ENCODE peak calls at places on chromosomes 7 and 10, in seven cellular contexts. P is adrenal gland, S is heart left ventricle, N is right lobe of liver, X is spleen, A is HCT116, Y is ovary. G is an unnamed sample.

GRCh38 chr10:76119515-76119914 is 688.1 kb downstream of the LRMDA start:
- DNase-seq in P (no peak), S (no peak), N (no peak), X (no peak), A (no peak), Y (no peak), G (no peak)

GRCh38 chr7:70619130-70619529 is 512.8 kb upstream of the GALNT17 start:
- DNase-seq in P (no peak), S (no peak), N (no peak), X (no peak), A (no peak), Y (no peak), G (no peak)

GRCh38 chr7:23680417-23681405 is 712 bp downstream of the FAM221A start:
- DNase-seq in P (peak; percentile 80), S (peak; percentile 66), N (peak; percentile 62), X (peak; percentile 87), A (no peak), Y (peak; percentile 25), G (peak; percentile 85)

GRCh38 chr10:60035984-60036383 is 129.6 kb upstream of the CCDC6 start:
- DNase-seq in P (no peak), S (no peak), N (no peak), X (no peak), A (no peak), Y (no peak), G (no peak)

GRCh38 chr7:95686109-95686508 is 86.2 kb upstream of the DYNC1I1 start:
- DNase-seq in P (peak; percentile 81), S (peak; percentile 59), N (peak; percentile 21), X (no peak), A (peak; percentile 54), Y (peak; percentile 68), G (peak; percentile 49)

GRCh38 chr10:91032614-91033248 is 111.8 kb upstream of the ANKRD1 start:
- DNase-seq in P (peak; percentile 75), S (peak; percentile 50), N (no peak), X (no peak), A (no peak), Y (peak; percentile 21), G (no peak)

GRCh38 chr10:7408494-7409044 is 2.3 kb downstream of the SFMBT2 start:
- DNase-seq in P (peak; percentile 80), S (peak; percentile 82), N (peak; percentile 78), X (peak; percentile 91), A (no peak), Y (peak; percentile 70), G (peak; percentile 74)

GRCh38 chr10:61343781-61344180 is 109.4 kb downstream of the TMEM26 start:
- DNase-seq in P (no peak), S (no peak), N (no peak), X (no peak), A (no peak), Y (no peak), G (no peak)

GRCh38 chr7:157541796-157542668 is 205.2 kb downstream of the DNAJB6 start:
- DNase-seq in P (no peak), S (no peak), N (no peak), X (peak; percentile 61), A (no peak), Y (no peak), G (no peak)

GRCh38 chr7:150411606-150412005 is 32.5 kb downstream of the ZNF775 start:
- DNase-seq in P (no peak), S (no peak), N (no peak), X (no peak), A (no peak), Y (no peak), G (no peak)

GRCh38 chr7:132738254-132738653 is 162.0 kb upstream of the PLXNA4 start:
- DNase-seq in P (no peak), S (no peak), N (no peak), X (no peak), A (peak; percentile 6), Y (no peak), G (no peak)

GRCh38 chr10:95454940-95455339 is 106.2 kb downstream of the SORBS1 start:
- DNase-seq in P (no peak), S (no peak), N (no peak), X (no peak), A (no peak), Y (no peak), G (no peak)

GRCh38 chr10:31192475-31192874 is 126.5 kb upstream of the ZEB1 start:
- DNase-seq in P (no peak), S (no peak), N (no peak), X (no peak), A (no peak), Y (no peak), G (no peak)

GRCh38 chr7:64992971-64993370 is 2.1 kb upstream of the ZNF117 start:
- DNase-seq in P (no peak), S (no peak), N (no peak), X (no peak), A (no peak), Y (no peak), G (no peak)

GRCh38 chr10:133275683-133276092 is 980 bp downstream of the ADAM8 start:
- DNase-seq in P (no peak), S (no peak), N (peak; percentile 24), X (no peak), A (no peak), Y (no peak), G (no peak)

GRCh38 chr10:73601486-73601921 is 10.4 kb upstream of the USP54 start:
- DNase-seq in P (no peak), S (no peak), N (no peak), X (no peak), A (no peak), Y (no peak), G (peak; percentile 68)

GRCh38 chr7:111388912-111389311 is 173.4 kb downstream of the IMMP2L start:
- DNase-seq in P (no peak), S (no peak), N (no peak), X (no peak), A (no peak), Y (no peak), G (no peak)

GRCh38 chr10:122112625-122113160 is 123.7 kb downstream of the TACC2 start:
- DNase-seq in P (peak; percentile 94), S (peak; percentile 93), N (peak; percentile 85), X (peak; percentile 78), A (peak; percentile 72), Y (peak; percentile 77), G (peak; percentile 85)

GRCh38 chr7:124700655-124701054 is 64.9 kb downstream of the GPR37 start:
- DNase-seq in P (no peak), S (no peak), N (no peak), X (no peak), A (no peak), Y (no peak), G (no peak)

GRCh38 chr10:95445223-95445836 is 115.8 kb downstream of the SORBS1 start:
- DNase-seq in P (peak; percentile 93), S (peak; percentile 88), N (peak; percentile 84), X (no peak), A (peak; percentile 51), Y (peak; percentile 54), G (no peak)

GRCh38 chr7:35800718-35801391 is at the start of gene SEPTIN7:
- DNase-seq in P (peak; percentile 99), S (peak; percentile 99), N (peak; percentile 99), X (peak; percentile 100), A (peak; percentile 97), Y (peak; percentile 99), G (peak; percentile 98)

GRCh38 chr7:8176370-8177081 is 85.4 kb downstream of the ICA1 start:
- DNase-seq in P (no peak), S (no peak), N (no peak), X (peak; percentile 78), A (no peak), Y (no peak), G (peak; percentile 73)

GRCh38 chr10:30454744-30455498 is 20.9 kb downstream of the MAP3K8 start:
- DNase-seq in P (no peak), S (no peak), N (no peak), X (no peak), A (no peak), Y (no peak), G (no peak)

GRCh38 chr7:41385996-41386395 is 316.9 kb downstream of the INHBA start:
- DNase-seq in P (no peak), S (no peak), N (no peak), X (no peak), A (no peak), Y (no peak), G (no peak)

GRCh38 chr10:26805567-26806245 is 55.1 kb downstream of the ABI1 start:
- DNase-seq in P (no peak), S (no peak), N (no peak), X (no peak), A (no peak), Y (no peak), G (no peak)

GRCh38 chr10:7662522-7662921 is 4.2 kb downstream of the ITIH5 start:
- DNase-seq in P (no peak), S (no peak), N (no peak), X (no peak), A (no peak), Y (no peak), G (no peak)

GRCh38 chr10:132504501-132505272 is 32.9 kb upstream of the INPP5A start:
- DNase-seq in P (no peak), S (no peak), N (no peak), X (peak; percentile 42), A (no peak), Y (no peak), G (peak; percentile 25)

GRCh38 chr7:38220452-38220851 is 42.4 kb downstream of the STARD3NL start:
- DNase-seq in P (no peak), S (no peak), N (no peak), X (no peak), A (no peak), Y (no peak), G (no peak)

GRCh38 chr10:93600861-93601773 is at the start of gene RBP4:
- DNase-seq in P (no peak), S (no peak), N (peak; percentile 93), X (no peak), A (no peak), Y (no peak), G (no peak)
- TF ChIP-seq POLR2A in P (no peak), S (no peak), N (peak; percentile 85), X (no peak), A (no peak), Y (no peak), G (no peak)

DNA sequence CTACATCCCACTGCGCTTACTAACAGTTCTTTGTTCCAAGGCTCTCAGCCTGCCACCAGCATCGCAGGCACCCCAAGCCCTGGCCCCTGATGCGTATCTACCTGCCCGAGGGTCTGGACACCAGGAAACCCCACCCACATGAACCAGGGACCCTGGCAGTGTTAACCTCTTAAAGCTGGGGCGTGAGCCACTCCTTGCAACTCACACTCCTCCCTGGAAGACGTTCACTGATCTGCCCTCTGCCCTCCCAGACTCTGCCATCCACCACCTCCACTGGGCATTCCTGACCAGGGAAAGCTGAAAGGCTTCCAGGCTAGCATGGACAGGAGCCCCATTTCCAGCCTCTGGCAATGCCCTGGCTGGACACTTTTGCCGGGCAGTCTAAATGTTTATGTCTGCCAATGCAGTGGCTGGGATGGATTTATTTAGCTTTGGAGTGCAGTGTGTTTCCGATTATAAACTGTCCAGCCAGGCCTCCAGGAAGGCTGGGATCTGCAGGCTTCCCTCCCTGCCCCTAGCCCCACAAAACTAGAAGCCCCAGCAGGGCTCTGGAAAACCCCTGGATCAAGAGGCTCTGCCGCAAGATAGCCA is 117.5 kb downstream of the NEURL1 start:
- DNase-seq in P (no peak), S (no peak), N (no peak), X (no peak), A (no peak), Y (no peak), G (no peak)
- H3K4me1 ChIP-seq in P (no peaks in the 10 kb centered on the region), S (peaks cover 23% of the 10 kb centered on the region), N (peaks cover under 1% of the 10 kb centered on the region), X (peaks cover 11% of the 10 kb centered on the region), A (no peaks in the 10 kb centered on the region), Y (peaks cover 15% of the 10 kb centered on the region), G (peaks cover 12% of the 10 kb centered on the region)

GRCh38 chr7:106774768-106775551 is 90.1 kb upstream of the PIK3CG start:
- DNase-seq in P (no peak), S (no peak), N (no peak), X (no peak), A (peak; percentile 84), Y (no peak), G (no peak)
- TF ChIP-seq POLR2A in P (no peak), S (no peak), N (no peak), X (no peak), A (peak; percentile 29), Y (no peak), G (no peak)

GRCh38 chr10:111392910-111393309 is 316.1 kb downstream of the ADRA2A start:
- DNase-seq in P (no peak), S (no peak), N (no peak), X (no peak), A (no peak), Y (no peak), G (no peak)
- H3K4me1 ChIP-seq in P (peaks cover 3% of the 10 kb centered on the region), S (no peaks in the 10 kb centered on the region), N (no peaks in the 10 kb centered on the region), X (no peaks in the 10 kb centered on the region), A (no peaks in the 10 kb centered on the region), Y (peaks cover 3% of the 10 kb centered on the region), G (no peaks in the 10 kb centered on the region)